ENCODE peak calls at places on chromosomes 12 and 14, in seven cellular contexts. X is adipocyte, U is MM.1S, Y is mucosa of descending colon, T is aorta, P is Peyer's patch, O is IMR-90. N is an unnamed sample. For H3K36me3, the result is how much of the 10 kb centered on the place peaks cover.

GRCh38 chr14:60760648-60761364 is 26.2 kb downstream of the MNAT1 start:
- DNase-seq in X (peak), U (no peak), Y (no peak), T (no peak), P (no peak), O (no peak), N (no peak)

GRCh38 chr14:92534863-92535654 is 21.5 kb downstream of the RIN3 start:
- DNase-seq in X (no peak), U (no peak), Y (peak), T (no peak), P (no peak), O (no peak), N (no peak)

GRCh38 chr14:85597701-85598100 is 67.8 kb downstream of the FLRT2 start:
- DNase-seq in X (peak), U (no peak), Y (no peak), T (no peak), P (no peak), O (no peak), N (no peak)

GRCh38 chr12:100877776-100878175 is 83.2 kb downstream of the ANO4 start:
- DNase-seq in X (peak), U (no peak), Y (no peak), T (no peak), P (no peak), O (no peak), N (no peak)

GRCh38 chr12:16608346-16608745 is 2.4 kb upstream of the LMO3 start:
- DNase-seq in X (no peak), U (no peak), Y (no peak), T (no peak), P (no peak), O (no peak), N (no peak)

GRCh38 chr14:105862581-105863239 is 336.3 kb downstream of the TMEM121 start:
- DNase-seq in X (no peak), U (peak), Y (peak), T (peak), P (no peak), O (no peak), N (no peak)

GRCh38 chr14:83483063-83483462 is 1949.4 kb upstream of the SEL1L start:
- DNase-seq in X (peak), U (no peak), Y (no peak), T (no peak), P (no peak), O (peak), N (no peak)

GRCh38 chr14:76109087-76109880 is 42.4 kb upstream of the GPATCH2L start:
- DNase-seq in X (peak), U (no peak), Y (no peak), T (no peak), P (no peak), O (no peak), N (peak)

GRCh38 chr12:23552417-23552816 is 397.1 kb downstream of the SOX5 start:
- DNase-seq in X (no peak), U (no peak), Y (no peak), T (no peak), P (no peak), O (no peak), N (no peak)

GRCh38 chr12:75994069-75994740 is 37.4 kb downstream of the PHLDA1 start:
- DNase-seq in X (no peak), U (no peak), Y (no peak), T (no peak), P (no peak), O (no peak), N (no peak)

GRCh38 chr14:99604766-99605298 is 825 bp upstream of the CCDC85C start:
- DNase-seq in X (peak), U (peak), Y (no peak), T (peak), P (no peak), O (peak), N (peak)

GRCh38 chr12:87809916-87810315 is 219.3 kb downstream of the C12orf50 start:
- DNase-seq in X (peak), U (no peak), Y (no peak), T (no peak), P (no peak), O (peak), N (no peak)

GRCh38 chr14:24353551-24354529 is 14.0 kb upstream of the RIPK3 start:
- DNase-seq in X (peak), U (no peak), Y (no peak), T (no peak), P (no peak), O (peak), N (no peak)

GRCh38 chr14:23483216-23483854 is 13.8 kb downstream of the NGDN start:
- DNase-seq in X (no peak), U (no peak), Y (no peak), T (no peak), P (no peak), O (peak), N (no peak)

GRCh38 chr12:6607751-6608591 is 792 bp upstream of the CHD4 start:
- DNase-seq in X (peak), U (peak), Y (peak), T (no peak), P (peak), O (peak), N (peak)

DNA sequence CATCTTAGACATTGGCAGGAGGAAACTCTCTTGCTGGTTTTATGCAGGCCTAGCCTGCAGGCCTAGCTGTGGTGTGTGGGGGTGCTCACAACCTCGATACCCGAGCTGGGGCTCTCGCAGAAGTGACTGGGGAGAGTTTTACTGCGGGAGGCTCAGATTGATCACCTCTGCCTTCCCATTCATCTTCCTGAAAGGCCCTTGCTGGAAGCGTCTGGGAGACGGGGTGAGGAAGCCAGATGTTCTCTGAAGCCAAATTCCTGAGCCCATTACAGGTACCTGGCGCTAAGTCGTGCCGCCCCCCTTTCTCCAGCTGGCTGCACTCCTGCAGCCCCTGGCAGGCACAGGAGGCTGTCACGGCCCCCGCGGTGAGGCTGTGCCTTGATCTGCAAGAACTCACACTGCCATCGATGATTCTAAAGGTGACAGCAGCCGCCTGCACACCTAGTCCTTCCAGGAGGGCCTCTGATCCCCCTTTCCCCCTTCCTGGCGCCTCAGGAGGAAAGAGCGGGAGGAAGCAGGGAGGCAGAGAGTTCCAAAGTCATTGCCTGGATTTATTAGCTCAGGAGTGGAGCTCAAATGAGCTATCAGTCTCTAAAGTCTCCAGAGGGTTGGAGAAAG is 106.8 kb downstream of the RFLNA start:
- DNase-seq in X (no peak), U (no peak), Y (no peak), T (no peak), P (no peak), O (no peak), N (no peak)
- H3K36me3 ChIP-seq in X (under half), U (under half), Y (under half), T (under half), P (under half), O (under half), N (under half)

DNA sequence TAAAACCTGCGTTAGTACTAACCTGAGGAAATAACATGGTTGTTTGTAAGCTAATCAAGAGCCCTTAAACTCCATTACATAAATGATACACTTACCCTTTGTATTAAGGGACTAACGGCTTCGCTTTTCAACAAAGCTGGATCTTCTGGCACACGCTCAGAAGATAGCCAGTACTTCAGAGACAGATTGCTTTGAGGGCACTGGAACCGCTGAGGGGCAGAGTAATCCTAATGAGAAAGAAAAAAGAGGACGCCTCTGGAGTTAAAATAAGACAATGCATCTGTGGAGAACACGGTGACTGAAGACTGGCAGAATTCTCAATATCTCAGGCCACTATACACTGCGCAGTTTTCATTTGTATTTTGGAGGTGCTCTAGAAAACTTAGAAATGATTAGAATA is 1.5 kb upstream of the KTN1 start:
- DNase-seq in X (no peak), U (no peak), Y (no peak), T (no peak), P (no peak), O (no peak), N (no peak)
- H3K4me3 ChIP-seq in X (peak), U (no peak), Y (no peak), T (no peak), P (no peak), O (peak), N (peak)

DNA sequence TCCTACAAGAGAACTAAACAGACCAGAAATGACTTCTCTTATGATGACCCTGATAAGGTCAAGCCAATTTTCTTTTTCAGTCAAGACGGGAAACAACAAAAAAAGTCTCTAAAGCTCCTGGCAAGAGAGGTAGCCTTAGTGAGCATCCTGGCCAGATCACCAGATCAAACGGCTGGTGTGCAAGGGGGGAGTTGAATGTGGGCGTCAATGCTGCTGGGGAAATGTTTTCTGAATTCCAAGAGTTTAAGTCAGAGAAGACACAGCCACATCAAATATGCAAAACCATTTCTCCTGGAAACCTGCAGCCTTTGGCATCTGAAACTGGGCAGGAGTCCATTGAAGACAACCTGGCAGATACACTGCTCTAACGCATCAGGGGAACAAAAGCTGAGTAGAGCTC is 16.0 kb upstream of the SELPLG start:
- DNase-seq in X (peak), U (no peak), Y (no peak), T (no peak), P (no peak), O (peak), N (peak)
- H3K36me3 ChIP-seq in X (half or more), U (under half), Y (under half), T (under half), P (under half), O (half or more), N (half or more)

GRCh38 chr14:41385787-41386186 is 220.9 kb upstream of the LRFN5 start:
- DNase-seq in X (no peak), U (no peak), Y (no peak), T (no peak), P (no peak), O (no peak), N (no peak)
- H3K4me3 ChIP-seq in X (no peak), U (no peak), Y (no peak), T (no peak), P (no peak), O (no peak), N (no peak)

DNA sequence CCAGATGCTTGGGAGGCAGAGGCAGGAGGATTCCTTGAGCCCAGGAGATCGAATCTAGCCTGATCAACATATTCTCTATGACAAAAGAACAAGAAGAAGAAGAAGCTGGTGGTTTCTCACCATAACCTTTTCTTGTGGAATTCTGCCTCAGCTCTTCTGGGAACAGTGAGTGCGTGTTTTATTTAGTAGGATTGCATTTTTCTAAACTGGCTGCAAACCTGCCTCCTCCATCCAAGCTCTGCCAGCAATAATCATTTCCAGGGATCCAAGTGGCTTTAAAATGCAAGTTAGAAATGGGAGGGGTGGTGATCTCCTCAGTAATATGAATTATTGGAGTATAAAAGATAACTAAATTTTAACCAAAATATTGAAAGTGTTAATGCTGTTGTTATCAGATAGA is 46.1 kb upstream of the MMP17 start:
- DNase-seq in X (no peak), U (no peak), Y (no peak), T (no peak), P (no peak), O (no peak), N (no peak)
- H3K36me3 ChIP-seq in X (half or more), U (under half), Y (under half), T (under half), P (under half), O (under half), N (half or more)

GRCh38 chr12:14946856-14947255 is 8.5 kb upstream of the ERP27 start:
- DNase-seq in X (no peak), U (no peak), Y (no peak), T (no peak), P (no peak), O (no peak), N (no peak)
- H3K4me3 ChIP-seq in X (no peak), U (no peak), Y (no peak), T (no peak), P (no peak), O (no peak), N (no peak)

N was measured in MG63.